ENCODE peak calls at places on chromosomes 16 and 17, in five cellular contexts. T, U, S, G and Q are unnamed samples.
A peak's percentile ranks its signal among the peaks of the same experiment; 100 is the strongest.

GRCh38 chr16:78494105-78494504 is 394.7 kb downstream of the WWOX start:
- DNase-seq in T (no peak), U (no peak), S (no peak), G (no peak), Q (no peak)

GRCh38 chr17:32920293-32920692 is 7.7 kb upstream of the TMEM98 start:
- DNase-seq in T (no peak), U (no peak), S (no peak), G (no peak), Q (no peak)

GRCh38 chr17:1989135-1989534 is 36.0 kb downstream of the RTN4RL1 start:
- DNase-seq in T (no peak), U (peak; percentile 91), S (no peak), G (peak; percentile 86), Q (no peak)

GRCh38 chr16:55622302-55622701 is 33.5 kb upstream of the SLC6A2 start:
- DNase-seq in T (no peak), U (no peak), S (no peak), G (no peak), Q (no peak)

GRCh38 chr17:10295728-10296343 is 77.0 kb downstream of the MYH13 start:
- DNase-seq in T (peak; percentile 54), U (peak; percentile 60), S (peak; percentile 31), G (peak; percentile 82), Q (no peak)

GRCh38 chr17:3558603-3559269 is 1.1 kb upstream of the TRPV3 start:
- DNase-seq in T (peak; percentile 75), U (peak; percentile 52), S (peak; percentile 54), G (peak; percentile 57), Q (no peak)

GRCh38 chr17:32596666-32597065 is 109.9 kb downstream of the CDK5R1 start:
- DNase-seq in T (peak; percentile 21), U (no peak), S (no peak), G (no peak), Q (peak; percentile 89)

GRCh38 chr17:81337449-81337848 is 42.3 kb upstream of the SLC38A10 start:
- DNase-seq in T (no peak), U (no peak), S (peak; percentile 68), G (no peak), Q (no peak)

GRCh38 chr16:88593910-88594309 is 23.7 kb downstream of the ZC3H18 start:
- DNase-seq in T (no peak), U (no peak), S (no peak), G (no peak), Q (no peak)